ENCODE peak calls at places on chromosomes 4 and X, in eight cellular contexts. L, T, D, C, A, Y, R and N are unnamed samples.

GRCh38 chr4:5638976-5639375 is 69.4 kb downstream of the EVC2 start:
- DNase-seq in L (peak; percentile 81), T (peak; percentile 2), D (no peak), C (no peak), A (no peak), Y (no peak), R (no peak), N (no peak)

GRCh38 chrX:125646195-125646594 is 326.5 kb downstream of the TEX13C start:
- DNase-seq in L (no peak), T (peak; percentile 6), D (no peak), C (peak; percentile 22), A (no peak), Y (no peak), R (no peak), N (no peak)

GRCh38 chrX:35244796-35245508 is 302.4 kb downstream of the FAM47B start:
- DNase-seq in L (no peak), T (no peak), D (no peak), C (no peak), A (no peak), Y (no peak), R (no peak), N (no peak)

GRCh38 chrX:53128097-53128749 is 34.3 kb downstream of the KANTR start:
- DNase-seq in L (peak; percentile 35), T (no peak), D (no peak), C (no peak), A (no peak), Y (no peak), R (no peak), N (no peak)

GRCh38 chr4:186297013-186297645 is 31.1 kb downstream of the F11 start:
- DNase-seq in L (peak; percentile 70), T (peak; percentile 54), D (peak; percentile 73), C (no peak), A (no peak), Y (peak; percentile 31), R (peak; percentile 32), N (no peak)

GRCh38 chr4:68591204-68591603 is 15.1 kb upstream of the UGT2B17 start:
- DNase-seq in L (no peak), T (no peak), D (no peak), C (no peak), A (no peak), Y (no peak), R (no peak), N (no peak)

GRCh38 chr4:83516042-83516772 is 19.7 kb upstream of the GPAT3 start:
- DNase-seq in L (peak; percentile 80), T (peak; percentile 19), D (no peak), C (no peak), A (no peak), Y (no peak), R (no peak), N (no peak)

GRCh38 chr4:113502476-113502875 is 259.1 kb downstream of the CAMK2D start:
- DNase-seq in L (peak; percentile 50), T (no peak), D (no peak), C (no peak), A (no peak), Y (no peak), R (peak; percentile 12), N (no peak)

GRCh38 chr4:188372856-188373255 is 233.6 kb downstream of the TRIML1 start:
- DNase-seq in L (peak; percentile 47), T (peak; percentile 88), D (no peak), C (no peak), A (no peak), Y (no peak), R (peak; percentile 25), N (no peak)

GRCh38 chr4:141352775-141353544 is 132.3 kb downstream of the ZNF330 start:
- DNase-seq in L (peak; percentile 89), T (no peak), D (no peak), C (no peak), A (no peak), Y (no peak), R (no peak), N (no peak)

GRCh38 chr4:56674984-56675383 is 6.1 kb downstream of the HOPX start:
- DNase-seq in L (no peak), T (no peak), D (no peak), C (no peak), A (no peak), Y (no peak), R (no peak), N (no peak)

GRCh38 chrX:1424452-1424851 is 28.3 kb downstream of the ASMTL start:
- DNase-seq in L (no peak), T (no peak), D (no peak), C (no peak), A (no peak), Y (no peak), R (no peak), N (no peak)

DNA sequence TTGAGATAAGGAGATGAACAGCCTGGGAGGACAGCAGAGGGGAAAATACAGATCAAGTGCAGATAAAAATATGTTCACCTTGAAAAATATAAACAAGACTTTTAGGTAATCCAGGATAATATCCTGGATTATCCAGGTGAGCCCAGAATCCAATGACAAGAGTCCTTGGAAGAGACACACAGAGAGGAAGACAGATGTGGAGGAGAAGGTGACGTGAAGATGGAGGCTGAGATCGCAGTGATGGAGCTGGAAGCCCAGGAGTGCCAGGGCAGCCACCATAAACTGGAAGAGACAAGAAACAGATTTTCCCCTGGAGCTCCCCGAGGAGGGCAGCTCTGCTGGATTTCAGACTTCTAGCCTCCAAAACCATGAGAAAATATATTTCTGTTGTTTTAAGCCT is 230.7 kb downstream of the UNC5C start:
- DNase-seq in L (no peak), T (no peak), D (no peak), C (no peak), A (no peak), Y (no peak), R (no peak), N (no peak)
- TF ChIP-seq USF2 in L (no peak), T (no peak), D (no peak), C (no peak), A (no peak), Y (no peak), R (no peak), N (no peak)

GRCh38 chr4:52892880-52893279 is 30.8 kb downstream of the RASL11B start:
- DNase-seq in L (peak; percentile 82), T (no peak), D (no peak), C (no peak), A (no peak), Y (no peak), R (no peak), N (no peak)

GRCh38 chr4:52890401-52890791 is 28.3 kb downstream of the RASL11B start:
- DNase-seq in L (no peak), T (no peak), D (no peak), C (no peak), A (no peak), Y (no peak), R (no peak), N (no peak)

GRCh38 chr4:52891743-52892142 is 29.6 kb downstream of the RASL11B start:
- DNase-seq in L (no peak), T (no peak), D (no peak), C (no peak), A (no peak), Y (no peak), R (no peak), N (no peak)

GRCh38 chr4:52889778-52890400 is 27.8 kb downstream of the RASL11B start:
- DNase-seq in L (no peak), T (no peak), D (no peak), C (no peak), A (no peak), Y (no peak), R (no peak), N (no peak)

GRCh38 chr4:52889354-52889753 is 27.2 kb downstream of the RASL11B start:
- DNase-seq in L (no peak), T (no peak), D (no peak), C (no peak), A (no peak), Y (no peak), R (no peak), N (no peak)
- TF ChIP-seq USF2 in L (no peak), T (no peak), D (no peak), C (no peak), A (no peak), Y (no peak), R (no peak), N (no peak)

DNA sequence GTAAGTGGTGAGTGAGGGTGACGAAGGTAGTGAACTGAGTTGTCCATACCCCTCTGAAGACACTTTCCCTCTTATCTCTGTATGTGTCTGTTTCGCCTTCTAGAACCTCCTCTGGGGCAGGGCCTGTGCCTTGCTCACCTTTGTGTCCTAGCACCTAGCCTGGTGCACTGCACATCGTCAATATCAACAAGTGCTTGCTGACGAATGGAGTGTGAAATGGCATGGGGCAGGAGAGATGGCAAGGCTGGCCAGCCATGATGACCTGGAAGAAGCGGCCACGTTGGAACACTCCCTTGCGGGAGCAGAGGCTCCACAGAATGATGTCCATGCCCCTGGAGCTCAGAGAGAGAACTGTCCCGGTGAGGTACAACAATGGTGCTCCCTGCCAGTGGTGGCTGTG is 112.1 kb upstream of the PJA1 start:
- DNase-seq in L (no peak), T (no peak), D (no peak), C (no peak), A (no peak), Y (no peak), R (no peak), N (no peak)
- TF ChIP-seq USF2 in L (no peak), T (no peak), D (no peak), C (no peak), A (no peak), Y (no peak), R (no peak), N (no peak)

DNA sequence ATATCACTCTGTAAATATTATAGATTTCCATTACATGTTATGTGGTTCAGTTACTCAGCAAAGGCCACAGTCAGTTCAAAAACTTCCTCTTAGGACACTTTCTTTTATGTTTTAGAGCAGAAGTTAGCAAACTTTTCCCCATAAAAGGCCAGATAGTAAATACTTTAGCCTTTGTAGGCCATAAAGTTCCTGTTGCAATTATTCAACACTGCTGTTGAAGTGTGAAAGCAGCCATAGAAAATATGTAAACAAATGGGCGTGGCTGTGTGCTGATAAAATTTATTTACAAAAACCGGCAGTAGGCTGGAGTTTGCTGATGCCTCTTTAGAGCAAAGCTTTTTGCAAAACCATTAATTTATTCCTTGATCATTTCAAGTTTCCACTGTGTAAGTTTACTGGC is 217.9 kb downstream of the ANTXR2 start:
- DNase-seq in L (peak; percentile 8), T (no peak), D (no peak), C (no peak), A (no peak), Y (no peak), R (no peak), N (no peak)
- TF ChIP-seq USF2 in L (no peak), T (no peak), D (no peak), C (no peak), A (no peak), Y (no peak), R (no peak), N (no peak)

DNA sequence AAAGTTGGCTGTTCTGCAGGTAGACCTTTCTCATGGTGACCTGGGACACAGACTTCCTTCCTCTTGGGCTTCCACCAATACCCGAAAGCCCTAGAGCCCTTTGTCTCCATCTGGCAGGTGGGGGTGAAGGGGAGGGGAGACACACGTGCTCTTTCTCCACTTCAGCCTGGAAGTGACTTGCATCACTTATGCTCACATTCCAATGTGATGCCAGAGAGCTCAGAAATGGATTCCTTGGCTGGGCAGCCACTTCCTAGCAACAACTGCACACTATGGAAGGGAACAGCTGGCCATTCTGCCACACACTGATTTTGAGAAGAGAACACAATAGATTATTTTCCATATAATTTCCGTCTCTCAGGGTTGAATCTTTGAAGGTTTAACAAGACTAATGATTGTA is 36.3 kb downstream of the C4orf51 start:
- DNase-seq in L (peak; percentile 54), T (no peak), D (no peak), C (no peak), A (no peak), Y (no peak), R (no peak), N (no peak)
- TF ChIP-seq USF2 in L (no peak), T (no peak), D (no peak), C (no peak), A (no peak), Y (no peak), R (no peak), N (no peak)

GRCh38 chr4:152591361-152591760 is 55.5 kb upstream of the FBXW7 start:
- DNase-seq in L (peak; percentile 11), T (no peak), D (no peak), C (peak; percentile 83), A (no peak), Y (no peak), R (no peak), N (peak; percentile 86)
- TF ChIP-seq USF2 in L (no peak), T (no peak), D (no peak), C (no peak), A (no peak), Y (no peak), R (no peak), N (no peak)